ENCODE peak calls at places on chromosomes 13 and 19, in eight cellular contexts. One of them, this sample, is unnamed.
A peak's percentile ranks its signal among the peaks of the same experiment; 100 is the strongest.

GRCh38 chr19:31883299-31883990 is 462.0 kb upstream of the ZNF507 start:
- DNase-seq in left ventricle myocardium inferior: no peak
- DNase-seq in upper lobe of right lung: no peak
- DNase-seq in psoas muscle: no peak
- DNase-seq in SK-N-SH: no peak
- DNase-seq in fibroblast of lung: no peak
- DNase-seq in heart left ventricle: no peak
- DNase-seq in adrenal gland: no peak
- DNase-seq in this sample: no peak

GRCh38 chr19:39416626-39417120 is 4.2 kb downstream of the PLEKHG2 start:
- DNase-seq in left ventricle myocardium inferior: no peak
- DNase-seq in upper lobe of right lung: no peak
- DNase-seq in psoas muscle: no peak
- DNase-seq in SK-N-SH: no peak
- DNase-seq in fibroblast of lung: no peak
- DNase-seq in heart left ventricle: no peak
- DNase-seq in adrenal gland: no peak
- DNase-seq in this sample: no peak

GRCh38 chr19:4539697-4540581 is at the start of gene LRG1:
- DNase-seq in left ventricle myocardium inferior: no peak
- DNase-seq in upper lobe of right lung: peak; percentile 90
- DNase-seq in psoas muscle: no peak
- DNase-seq in SK-N-SH: no peak
- DNase-seq in fibroblast of lung: no peak
- DNase-seq in heart left ventricle: no peak
- DNase-seq in adrenal gland: peak; percentile 74
- DNase-seq in this sample: peak; percentile 65

GRCh38 chr19:14333101-14333871 is 48.0 kb upstream of the ADGRE5 start:
- DNase-seq in left ventricle myocardium inferior: peak; percentile 19
- DNase-seq in upper lobe of right lung: no peak
- DNase-seq in psoas muscle: no peak
- DNase-seq in SK-N-SH: peak; percentile 45
- DNase-seq in fibroblast of lung: peak; percentile 33
- DNase-seq in heart left ventricle: no peak
- DNase-seq in adrenal gland: no peak
- DNase-seq in this sample: no peak

GRCh38 chr13:111187879-111188643 is 73.0 kb downstream of the ARHGEF7 start:
- DNase-seq in left ventricle myocardium inferior: no peak
- DNase-seq in upper lobe of right lung: no peak
- DNase-seq in psoas muscle: no peak
- DNase-seq in SK-N-SH: no peak
- DNase-seq in fibroblast of lung: peak; percentile 72
- DNase-seq in heart left ventricle: no peak
- DNase-seq in adrenal gland: no peak
- DNase-seq in this sample: peak; percentile 74

GRCh38 chr13:23579886-23580706 is 9.9 kb downstream of the TNFRSF19 start:
- DNase-seq in left ventricle myocardium inferior: no peak
- DNase-seq in upper lobe of right lung: no peak
- DNase-seq in psoas muscle: no peak
- DNase-seq in SK-N-SH: no peak
- DNase-seq in fibroblast of lung: no peak
- DNase-seq in heart left ventricle: no peak
- DNase-seq in adrenal gland: no peak
- DNase-seq in this sample: peak; percentile 36

GRCh38 chr19:38728752-38729541 is 15.3 kb downstream of the CAPN12 start:
- DNase-seq in left ventricle myocardium inferior: peak; percentile 27
- DNase-seq in upper lobe of right lung: no peak
- DNase-seq in psoas muscle: peak; percentile 50
- DNase-seq in SK-N-SH: no peak
- DNase-seq in fibroblast of lung: no peak
- DNase-seq in heart left ventricle: peak; percentile 32
- DNase-seq in adrenal gland: peak; percentile 51
- DNase-seq in this sample: no peak

GRCh38 chr13:30580852-30581502 is 36.7 kb upstream of the USPL1 start:
- DNase-seq in left ventricle myocardium inferior: no peak
- DNase-seq in upper lobe of right lung: no peak
- DNase-seq in psoas muscle: no peak
- DNase-seq in SK-N-SH: no peak
- DNase-seq in fibroblast of lung: no peak
- DNase-seq in heart left ventricle: no peak
- DNase-seq in adrenal gland: peak; percentile 73
- DNase-seq in this sample: peak; percentile 65

GRCh38 chr19:50383307-50383851 is 768 bp upstream of the POLD1 start:
- DNase-seq in left ventricle myocardium inferior: no peak
- DNase-seq in upper lobe of right lung: no peak
- DNase-seq in psoas muscle: no peak
- DNase-seq in SK-N-SH: no peak
- DNase-seq in fibroblast of lung: no peak
- DNase-seq in heart left ventricle: no peak
- DNase-seq in adrenal gland: no peak
- DNase-seq in this sample: no peak

GRCh38 chr13:98822238-98822606 is 69.8 kb upstream of the SLC15A1 start:
- DNase-seq in left ventricle myocardium inferior: no peak
- DNase-seq in upper lobe of right lung: no peak
- DNase-seq in psoas muscle: no peak
- DNase-seq in SK-N-SH: peak; percentile 39
- DNase-seq in fibroblast of lung: peak; percentile 72
- DNase-seq in heart left ventricle: peak; percentile 47
- DNase-seq in adrenal gland: peak; percentile 66
- DNase-seq in this sample: no peak

GRCh38 chr13:41939403-41939802 is 21.5 kb downstream of the VWA8 start:
- DNase-seq in left ventricle myocardium inferior: no peak
- DNase-seq in upper lobe of right lung: no peak
- DNase-seq in psoas muscle: no peak
- DNase-seq in SK-N-SH: no peak
- DNase-seq in fibroblast of lung: no peak
- DNase-seq in heart left ventricle: no peak
- DNase-seq in adrenal gland: no peak
- DNase-seq in this sample: no peak

GRCh38 chr19:38734426-38735256 is 9.6 kb downstream of the CAPN12 start:
- DNase-seq in left ventricle myocardium inferior: no peak
- DNase-seq in upper lobe of right lung: peak; percentile 68
- DNase-seq in psoas muscle: peak; percentile 62
- DNase-seq in SK-N-SH: no peak
- DNase-seq in fibroblast of lung: peak; percentile 30
- DNase-seq in heart left ventricle: peak; percentile 31
- DNase-seq in adrenal gland: peak; percentile 45
- DNase-seq in this sample: peak; percentile 38

GRCh38 chr19:45161715-45162463 is 1.1 kb upstream of the NKPD1 start:
- DNase-seq in left ventricle myocardium inferior: no peak
- DNase-seq in upper lobe of right lung: no peak
- DNase-seq in psoas muscle: peak; percentile 76
- DNase-seq in SK-N-SH: peak; percentile 89
- DNase-seq in fibroblast of lung: peak; percentile 29
- DNase-seq in heart left ventricle: no peak
- DNase-seq in adrenal gland: no peak
- DNase-seq in this sample: no peak

GRCh38 chr13:64505511-64505910 is 2724.6 kb downstream of the PCDH9 start:
- DNase-seq in left ventricle myocardium inferior: no peak
- DNase-seq in upper lobe of right lung: no peak
- DNase-seq in psoas muscle: no peak
- DNase-seq in SK-N-SH: no peak
- DNase-seq in fibroblast of lung: peak; percentile 76
- DNase-seq in heart left ventricle: no peak
- DNase-seq in adrenal gland: no peak
- DNase-seq in this sample: peak; percentile 75

GRCh38 chr19:29576043-29576442 is 30.0 kb upstream of the POP4 start:
- DNase-seq in left ventricle myocardium inferior: no peak
- DNase-seq in upper lobe of right lung: no peak
- DNase-seq in psoas muscle: no peak
- DNase-seq in SK-N-SH: no peak
- DNase-seq in fibroblast of lung: peak; percentile 22
- DNase-seq in heart left ventricle: no peak
- DNase-seq in adrenal gland: no peak
- DNase-seq in this sample: no peak

DNA sequence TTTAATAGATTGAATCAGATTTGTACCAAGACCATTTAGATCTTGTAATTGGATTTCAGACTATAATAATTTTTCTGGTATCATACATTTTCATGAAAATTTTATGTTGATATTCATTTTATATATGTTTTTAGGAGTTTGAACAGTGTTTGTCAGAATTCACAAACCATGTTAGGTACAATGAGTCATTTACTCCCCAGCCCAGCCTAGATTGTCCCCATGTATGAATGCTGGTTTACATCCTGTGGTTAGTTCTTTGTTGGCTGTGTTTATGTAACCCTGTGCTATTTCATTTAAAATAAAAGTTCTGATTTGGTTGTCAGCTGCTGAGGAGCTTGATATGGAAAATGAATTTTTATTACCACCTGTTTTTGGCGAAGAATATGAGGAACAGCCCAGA is 96.7 kb downstream of the GJA3 start:
- DNase-seq in left ventricle myocardium inferior: no peak
- DNase-seq in upper lobe of right lung: no peak
- DNase-seq in psoas muscle: no peak
- DNase-seq in SK-N-SH: no peak
- DNase-seq in fibroblast of lung: peak; percentile 65
- DNase-seq in heart left ventricle: no peak
- DNase-seq in adrenal gland: no peak
- DNase-seq in this sample: no peak
- H3K36me3 ChIP-seq in left ventricle myocardium inferior: peaks cover 89% of the 10 kb centered on the region
- H3K36me3 ChIP-seq in upper lobe of right lung: peaks cover 91% of the 10 kb centered on the region
- H3K36me3 ChIP-seq in psoas muscle: peaks cover 7% of the 10 kb centered on the region
- H3K36me3 ChIP-seq in SK-N-SH: peaks cover 90% of the 10 kb centered on the region
- H3K36me3 ChIP-seq in fibroblast of lung: no peaks in the 10 kb centered on the region
- H3K36me3 ChIP-seq in heart left ventricle: peaks cover 31% of the 10 kb centered on the region
- H3K36me3 ChIP-seq in adrenal gland: peaks cover 91% of the 10 kb centered on the region
- H3K36me3 ChIP-seq in this sample: peaks cover 19% of the 10 kb centered on the region

GRCh38 chr19:3245050-3245449 is 20.6 kb downstream of the CELF5 start:
- DNase-seq in left ventricle myocardium inferior: no peak
- DNase-seq in upper lobe of right lung: no peak
- DNase-seq in psoas muscle: no peak
- DNase-seq in SK-N-SH: no peak
- DNase-seq in fibroblast of lung: no peak
- DNase-seq in heart left ventricle: no peak
- DNase-seq in adrenal gland: no peak
- DNase-seq in this sample: no peak
- H3K27me3 ChIP-seq in left ventricle myocardium inferior: peaks cover 67% of the 10 kb centered on the region
- H3K27me3 ChIP-seq in upper lobe of right lung: no peaks in the 10 kb centered on the region
- H3K27me3 ChIP-seq in psoas muscle: peaks cover 4% of the 10 kb centered on the region
- H3K27me3 ChIP-seq in SK-N-SH: no peaks in the 10 kb centered on the region
- H3K27me3 ChIP-seq in fibroblast of lung: no peaks in the 10 kb centered on the region
- H3K27me3 ChIP-seq in heart left ventricle: no peaks in the 10 kb centered on the region
- H3K27me3 ChIP-seq in adrenal gland: no peaks in the 10 kb centered on the region
- H3K27me3 ChIP-seq in this sample: no peaks in the 10 kb centered on the region

GRCh38 chr19:27674701-27675100 is 1538.2 kb downstream of the UQCRFS1 start:
- DNase-seq in left ventricle myocardium inferior: no peak
- DNase-seq in upper lobe of right lung: no peak
- DNase-seq in psoas muscle: no peak
- DNase-seq in SK-N-SH: no peak
- DNase-seq in fibroblast of lung: no peak
- DNase-seq in heart left ventricle: no peak
- DNase-seq in adrenal gland: no peak
- DNase-seq in this sample: no peak
- H3K36me3 ChIP-seq in left ventricle myocardium inferior: no peaks in the 10 kb centered on the region
- H3K36me3 ChIP-seq in upper lobe of right lung: no peaks in the 10 kb centered on the region
- H3K36me3 ChIP-seq in psoas muscle: no peaks in the 10 kb centered on the region
- H3K36me3 ChIP-seq in SK-N-SH: no peaks in the 10 kb centered on the region
- H3K36me3 ChIP-seq in fibroblast of lung: no peaks in the 10 kb centered on the region
- H3K36me3 ChIP-seq in heart left ventricle: no peaks in the 10 kb centered on the region
- H3K36me3 ChIP-seq in adrenal gland: no peaks in the 10 kb centered on the region
- H3K36me3 ChIP-seq in this sample: no peaks in the 10 kb centered on the region

DNA sequence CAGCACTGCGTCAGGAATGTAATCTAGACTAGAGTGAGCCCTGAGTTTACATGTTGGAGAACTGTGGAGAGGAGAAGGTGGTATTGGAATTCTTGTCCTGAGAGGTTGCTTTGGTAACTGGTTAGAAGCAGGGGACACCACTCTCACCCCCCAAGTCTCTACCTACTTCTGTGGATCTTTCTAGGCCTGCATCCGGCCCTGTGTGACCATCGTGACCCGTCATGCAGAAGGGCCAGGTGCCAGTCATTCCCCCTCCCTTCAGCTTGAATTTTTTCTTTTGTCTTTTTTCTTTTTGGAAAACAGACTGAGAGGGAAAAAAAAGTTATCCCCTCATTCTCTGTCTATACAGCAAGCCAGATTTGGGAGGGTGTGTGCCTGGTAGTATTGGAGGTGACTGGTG is 31.8 kb downstream of the NFIX start:
- DNase-seq in left ventricle myocardium inferior: no peak
- DNase-seq in upper lobe of right lung: no peak
- DNase-seq in psoas muscle: no peak
- DNase-seq in SK-N-SH: no peak
- DNase-seq in fibroblast of lung: no peak
- DNase-seq in heart left ventricle: no peak
- DNase-seq in adrenal gland: no peak
- DNase-seq in this sample: no peak
- H3K27me3 ChIP-seq in left ventricle myocardium inferior: no peaks in the 10 kb centered on the region
- H3K27me3 ChIP-seq in upper lobe of right lung: no peaks in the 10 kb centered on the region
- H3K27me3 ChIP-seq in psoas muscle: no peaks in the 10 kb centered on the region
- H3K27me3 ChIP-seq in SK-N-SH: no peaks in the 10 kb centered on the region
- H3K27me3 ChIP-seq in fibroblast of lung: no peaks in the 10 kb centered on the region
- H3K27me3 ChIP-seq in heart left ventricle: no peaks in the 10 kb centered on the region
- H3K27me3 ChIP-seq in adrenal gland: no peaks in the 10 kb centered on the region
- H3K27me3 ChIP-seq in this sample: no peaks in the 10 kb centered on the region

DNA sequence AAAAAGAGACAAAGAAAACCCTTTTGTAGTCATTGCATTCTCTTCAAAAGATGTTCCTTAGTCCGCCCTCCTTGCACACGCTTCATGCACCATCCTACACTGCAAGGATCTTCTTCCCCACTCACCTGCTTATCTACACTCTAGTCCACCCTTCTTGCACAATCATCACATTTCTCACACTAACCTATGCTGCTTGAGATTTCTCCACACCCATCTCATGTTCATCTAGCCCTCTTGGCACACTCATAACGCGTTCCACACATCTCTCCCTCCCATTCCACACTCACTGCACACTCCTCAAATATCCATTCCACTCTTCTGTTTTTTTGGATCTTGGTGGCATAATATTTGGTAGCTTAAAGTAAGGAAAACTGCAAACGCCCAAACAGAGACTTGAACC is 22.3 kb upstream of the HNRNPUL1 start:
- DNase-seq in left ventricle myocardium inferior: no peak
- DNase-seq in upper lobe of right lung: no peak
- DNase-seq in psoas muscle: no peak
- DNase-seq in SK-N-SH: no peak
- DNase-seq in fibroblast of lung: no peak
- DNase-seq in heart left ventricle: no peak
- DNase-seq in adrenal gland: no peak
- DNase-seq in this sample: no peak
- H3K36me3 ChIP-seq in left ventricle myocardium inferior: peaks cover 47% of the 10 kb centered on the region
- H3K36me3 ChIP-seq in upper lobe of right lung: peaks cover 48% of the 10 kb centered on the region
- H3K36me3 ChIP-seq in psoas muscle: no peaks in the 10 kb centered on the region
- H3K36me3 ChIP-seq in SK-N-SH: peaks cover 86% of the 10 kb centered on the region
- H3K36me3 ChIP-seq in fibroblast of lung: peaks cover 49% of the 10 kb centered on the region
- H3K36me3 ChIP-seq in heart left ventricle: no peaks in the 10 kb centered on the region
- H3K36me3 ChIP-seq in adrenal gland: peaks cover 75% of the 10 kb centered on the region
- H3K36me3 ChIP-seq in this sample: peaks cover 29% of the 10 kb centered on the region